ENCODE peak calls at places on chromosomes 11 and 22, in seven cellular contexts. One of them, this sample, is unnamed.

GRCh38 chr22:22327723-22328122 is 83.1 kb downstream of the VPREB1 start:
- DNase-seq in H1: no peak
- DNase-seq in IMR-90: no peak
- DNase-seq in mesenchymal stem cell: no peak
- DNase-seq in neuronal stem cell: no peak
- DNase-seq in H9: no peak
- DNase-seq in trophoblast cell: no peak
- DNase-seq in this sample: no peak

GRCh38 chr22:17264321-17265052 is 45.3 kb upstream of the ADA2 start:
- DNase-seq in H1: no peak
- DNase-seq in IMR-90: peak
- DNase-seq in mesenchymal stem cell: peak
- DNase-seq in neuronal stem cell: no peak
- DNase-seq in H9: peak
- DNase-seq in trophoblast cell: no peak
- DNase-seq in this sample: peak

GRCh38 chr22:39206491-39206890 is 38.3 kb downstream of the PDGFB start:
- DNase-seq in H1: no peak
- DNase-seq in IMR-90: no peak
- DNase-seq in mesenchymal stem cell: no peak
- DNase-seq in neuronal stem cell: no peak
- DNase-seq in H9: peak
- DNase-seq in trophoblast cell: no peak
- DNase-seq in this sample: no peak

GRCh38 chr11:122816701-122817100 is 21.6 kb upstream of the CRTAM start:
- DNase-seq in H1: no peak
- DNase-seq in IMR-90: no peak
- DNase-seq in mesenchymal stem cell: no peak
- DNase-seq in neuronal stem cell: no peak
- DNase-seq in H9: no peak
- DNase-seq in trophoblast cell: no peak
- DNase-seq in this sample: no peak

GRCh38 chr22:43273902-43274484 is 69.2 kb downstream of the SCUBE1 start:
- DNase-seq in H1: peak
- DNase-seq in IMR-90: peak
- DNase-seq in mesenchymal stem cell: peak
- DNase-seq in neuronal stem cell: peak
- DNase-seq in H9: peak
- DNase-seq in trophoblast cell: peak
- DNase-seq in this sample: peak

GRCh38 chr11:31887180-31887579 is 76.1 kb upstream of the PAX6 start:
- DNase-seq in H1: no peak
- DNase-seq in IMR-90: no peak
- DNase-seq in mesenchymal stem cell: no peak
- DNase-seq in neuronal stem cell: no peak
- DNase-seq in H9: peak
- DNase-seq in trophoblast cell: no peak
- DNase-seq in this sample: peak

GRCh38 chr11:102807921-102808320 is 10.0 kb upstream of the MMP1 start:
- DNase-seq in H1: peak
- DNase-seq in IMR-90: peak
- DNase-seq in mesenchymal stem cell: peak
- DNase-seq in neuronal stem cell: no peak
- DNase-seq in H9: peak
- DNase-seq in trophoblast cell: peak
- DNase-seq in this sample: peak

GRCh38 chr11:93290061-93290460 is 40.5 kb upstream of the DEUP1 start:
- DNase-seq in H1: no peak
- DNase-seq in IMR-90: no peak
- DNase-seq in mesenchymal stem cell: no peak
- DNase-seq in neuronal stem cell: no peak
- DNase-seq in H9: no peak
- DNase-seq in trophoblast cell: no peak
- DNase-seq in this sample: no peak

GRCh38 chr22:23762866-23763578 is at the start of gene C22orf15:
- DNase-seq in H1: no peak
- DNase-seq in IMR-90: peak
- DNase-seq in mesenchymal stem cell: peak
- DNase-seq in neuronal stem cell: no peak
- DNase-seq in H9: peak
- DNase-seq in trophoblast cell: no peak
- DNase-seq in this sample: peak

GRCh38 chr11:116986521-116987105 is 111.6 kb downstream of the SIK3 start:
- DNase-seq in H1: no peak
- DNase-seq in IMR-90: peak
- DNase-seq in mesenchymal stem cell: peak
- DNase-seq in neuronal stem cell: no peak
- DNase-seq in H9: no peak
- DNase-seq in trophoblast cell: peak
- DNase-seq in this sample: no peak

GRCh38 chr11:32116668-32117067 is 25.8 kb downstream of the RCN1 start:
- DNase-seq in H1: no peak
- DNase-seq in IMR-90: no peak
- DNase-seq in mesenchymal stem cell: no peak
- DNase-seq in neuronal stem cell: no peak
- DNase-seq in H9: no peak
- DNase-seq in trophoblast cell: no peak
- DNase-seq in this sample: no peak

GRCh38 chr22:46473896-46474557 is 63.4 kb downstream of the CELSR1 start:
- DNase-seq in H1: no peak
- DNase-seq in IMR-90: no peak
- DNase-seq in mesenchymal stem cell: no peak
- DNase-seq in neuronal stem cell: no peak
- DNase-seq in H9: no peak
- DNase-seq in trophoblast cell: no peak
- DNase-seq in this sample: no peak

GRCh38 chr22:44550666-44551491 is 52.8 kb upstream of the RTL6 start:
- DNase-seq in H1: no peak
- DNase-seq in IMR-90: peak
- DNase-seq in mesenchymal stem cell: peak
- DNase-seq in neuronal stem cell: no peak
- DNase-seq in H9: no peak
- DNase-seq in trophoblast cell: peak
- DNase-seq in this sample: no peak

GRCh38 chr22:50705219-50705691 is 32.6 kb downstream of the SHANK3 start:
- DNase-seq in H1: peak
- DNase-seq in IMR-90: peak
- DNase-seq in mesenchymal stem cell: peak
- DNase-seq in neuronal stem cell: peak
- DNase-seq in H9: peak
- DNase-seq in trophoblast cell: peak
- DNase-seq in this sample: peak

GRCh38 chr11:74636633-74637184 is 44.3 kb downstream of the POLD3 start:
- DNase-seq in H1: no peak
- DNase-seq in IMR-90: peak
- DNase-seq in mesenchymal stem cell: peak
- DNase-seq in neuronal stem cell: no peak
- DNase-seq in H9: no peak
- DNase-seq in trophoblast cell: peak
- DNase-seq in this sample: no peak

GRCh38 chr22:20456064-20456721 is 18.6 kb upstream of the SCARF2 start:
- DNase-seq in H1: peak
- DNase-seq in IMR-90: peak
- DNase-seq in mesenchymal stem cell: peak
- DNase-seq in neuronal stem cell: peak
- DNase-seq in H9: peak
- DNase-seq in trophoblast cell: peak
- DNase-seq in this sample: peak

GRCh38 chr11:128658499-128658898 is 35.4 kb upstream of the FLI1 start:
- DNase-seq in H1: no peak
- DNase-seq in IMR-90: no peak
- DNase-seq in mesenchymal stem cell: no peak
- DNase-seq in neuronal stem cell: no peak
- DNase-seq in H9: no peak
- DNase-seq in trophoblast cell: no peak
- DNase-seq in this sample: no peak

GRCh38 chr11:72657356-72657755 is 16.9 kb downstream of the PDE2A start:
- DNase-seq in H1: no peak
- DNase-seq in IMR-90: no peak
- DNase-seq in mesenchymal stem cell: no peak
- DNase-seq in neuronal stem cell: no peak
- DNase-seq in H9: no peak
- DNase-seq in trophoblast cell: no peak
- DNase-seq in this sample: no peak

GRCh38 chr22:17578129-17578754 is 14.9 kb downstream of the SLC25A18 start:
- DNase-seq in H1: no peak
- DNase-seq in IMR-90: peak
- DNase-seq in mesenchymal stem cell: peak
- DNase-seq in neuronal stem cell: no peak
- DNase-seq in H9: no peak
- DNase-seq in trophoblast cell: no peak
- DNase-seq in this sample: no peak

GRCh38 chr11:130763087-130763980 is 152.9 kb downstream of the SNX19 start:
- DNase-seq in H1: no peak
- DNase-seq in IMR-90: peak
- DNase-seq in mesenchymal stem cell: no peak
- DNase-seq in neuronal stem cell: no peak
- DNase-seq in H9: no peak
- DNase-seq in trophoblast cell: no peak
- DNase-seq in this sample: no peak

GRCh38 chr11:12403122-12403994 is 26.0 kb downstream of the PARVA start:
- DNase-seq in H1: no peak
- DNase-seq in IMR-90: peak
- DNase-seq in mesenchymal stem cell: no peak
- DNase-seq in neuronal stem cell: no peak
- DNase-seq in H9: no peak
- DNase-seq in trophoblast cell: no peak
- DNase-seq in this sample: no peak

GRCh38 chr22:50473855-50474671 is 772 bp downstream of the SBF1 start:
- DNase-seq in H1: no peak
- DNase-seq in IMR-90: peak
- DNase-seq in mesenchymal stem cell: peak
- DNase-seq in neuronal stem cell: no peak
- DNase-seq in H9: no peak
- DNase-seq in trophoblast cell: peak
- DNase-seq in this sample: no peak

GRCh38 chr11:130112071-130112830 is 42.6 kb downstream of the APLP2 start:
- DNase-seq in H1: no peak
- DNase-seq in IMR-90: no peak
- DNase-seq in mesenchymal stem cell: no peak
- DNase-seq in neuronal stem cell: no peak
- DNase-seq in H9: no peak
- DNase-seq in trophoblast cell: peak
- DNase-seq in this sample: no peak

DNA sequence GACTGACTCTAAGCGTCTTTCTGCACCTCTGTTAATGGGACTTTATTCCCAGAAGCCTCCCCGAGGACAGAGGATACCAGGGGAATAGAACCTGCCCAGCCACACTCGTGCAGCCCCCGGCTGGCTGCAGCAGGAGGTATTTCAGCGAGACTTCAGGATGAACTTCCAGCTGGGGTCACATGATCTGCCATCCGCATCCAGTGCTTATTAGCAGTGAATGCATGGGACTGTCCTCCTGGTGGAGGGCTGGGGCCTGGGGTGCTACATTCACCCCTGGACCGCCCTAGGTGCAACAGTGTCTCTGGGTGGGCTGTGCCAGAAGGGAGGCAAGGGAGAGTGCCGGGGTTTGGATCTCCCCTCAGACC is 1.6 kb downstream of the DUSP8 start:
- DNase-seq in H1: no peak
- DNase-seq in IMR-90: no peak
- DNase-seq in mesenchymal stem cell: no peak
- DNase-seq in neuronal stem cell: no peak
- DNase-seq in H9: no peak
- DNase-seq in trophoblast cell: no peak
- DNase-seq in this sample: no peak
- H2BK120ac ChIP-seq in H1: no peak
- H2BK120ac ChIP-seq in IMR-90: no peak
- H2BK120ac ChIP-seq in mesenchymal stem cell: no peak
- H2BK120ac ChIP-seq in neuronal stem cell: no peak
- H2BK120ac ChIP-seq in H9: no peak
- H2BK120ac ChIP-seq in trophoblast cell: no peak
- H2BK120ac ChIP-seq in this sample: no peak

DNA sequence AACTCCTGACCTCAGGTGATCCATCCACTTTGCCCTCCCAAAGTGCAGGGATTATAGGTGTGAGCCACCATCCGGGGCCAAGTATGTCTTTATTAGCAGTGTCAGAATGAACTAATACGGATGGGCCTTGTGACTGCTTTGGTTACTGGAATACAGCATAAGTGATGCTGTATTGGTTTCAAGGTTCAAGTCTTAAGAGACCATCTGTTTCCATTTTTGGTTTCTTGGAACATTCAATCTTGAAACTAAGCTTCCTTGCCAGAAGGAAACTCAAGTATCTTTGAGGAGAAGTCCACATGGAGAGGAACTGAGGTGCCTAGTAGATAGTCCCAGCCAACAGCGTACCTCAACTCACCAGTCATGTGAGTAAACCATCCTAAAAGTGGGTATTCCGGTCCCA is 58.8 kb downstream of the APOL3 start:
- DNase-seq in H1: no peak
- DNase-seq in IMR-90: no peak
- DNase-seq in mesenchymal stem cell: no peak
- DNase-seq in neuronal stem cell: no peak
- DNase-seq in H9: no peak
- DNase-seq in trophoblast cell: no peak
- DNase-seq in this sample: no peak
- H2BK120ac ChIP-seq in H1: no peak
- H2BK120ac ChIP-seq in IMR-90: no peak
- H2BK120ac ChIP-seq in mesenchymal stem cell: no peak
- H2BK120ac ChIP-seq in neuronal stem cell: no peak
- H2BK120ac ChIP-seq in H9: no peak
- H2BK120ac ChIP-seq in trophoblast cell: no peak
- H2BK120ac ChIP-seq in this sample: no peak

DNA sequence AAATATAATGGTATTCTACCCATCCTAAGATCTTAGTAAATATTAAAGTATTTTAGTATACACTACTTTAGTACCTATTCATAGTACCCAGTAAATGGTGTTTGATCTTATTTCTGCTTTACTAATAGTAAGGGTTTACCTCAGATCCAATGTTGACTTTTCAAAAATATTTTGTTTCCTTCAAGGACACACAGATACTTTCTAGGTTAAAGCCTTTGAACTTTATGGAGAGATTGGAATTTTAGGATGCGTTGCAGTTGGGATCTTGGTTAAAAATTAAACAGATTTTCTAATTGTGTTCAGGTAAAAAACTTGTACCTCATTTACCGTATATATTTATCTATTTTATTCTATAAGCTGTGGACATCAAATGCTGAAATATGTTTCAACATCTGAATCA is 73.3 kb downstream of the CYP2R1 start:
- DNase-seq in H1: no peak
- DNase-seq in IMR-90: no peak
- DNase-seq in mesenchymal stem cell: no peak
- DNase-seq in neuronal stem cell: no peak
- DNase-seq in H9: no peak
- DNase-seq in trophoblast cell: no peak
- DNase-seq in this sample: no peak
- H2BK120ac ChIP-seq in H1: no peak
- H2BK120ac ChIP-seq in IMR-90: no peak
- H2BK120ac ChIP-seq in mesenchymal stem cell: no peak
- H2BK120ac ChIP-seq in neuronal stem cell: no peak
- H2BK120ac ChIP-seq in H9: no peak
- H2BK120ac ChIP-seq in trophoblast cell: no peak
- H2BK120ac ChIP-seq in this sample: no peak

DNA sequence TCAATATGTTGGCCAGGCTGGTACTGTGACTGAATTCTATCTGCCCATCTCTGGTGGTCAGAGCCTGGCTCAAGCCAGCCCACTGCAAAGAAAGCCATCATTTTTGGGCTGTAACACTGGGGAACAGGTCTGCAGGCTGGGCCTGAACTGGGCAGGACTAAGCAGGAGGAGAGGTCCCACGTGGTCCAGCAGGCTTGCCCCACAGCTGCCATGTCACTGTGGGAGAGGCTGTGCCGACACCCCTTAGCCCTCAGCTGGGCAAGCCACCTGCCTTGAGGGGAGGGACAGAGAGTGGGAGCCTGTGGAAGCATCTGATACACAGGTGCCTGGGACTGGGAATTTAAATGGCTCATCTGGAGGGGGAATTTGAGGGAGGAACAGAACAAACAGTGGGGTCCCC is 66.7 kb upstream of the CLTCL1 start:
- DNase-seq in H1: no peak
- DNase-seq in IMR-90: no peak
- DNase-seq in mesenchymal stem cell: peak
- DNase-seq in neuronal stem cell: no peak
- DNase-seq in H9: no peak
- DNase-seq in trophoblast cell: no peak
- DNase-seq in this sample: no peak
- H2BK120ac ChIP-seq in H1: no peak
- H2BK120ac ChIP-seq in IMR-90: no peak
- H2BK120ac ChIP-seq in mesenchymal stem cell: no peak
- H2BK120ac ChIP-seq in neuronal stem cell: no peak
- H2BK120ac ChIP-seq in H9: no peak
- H2BK120ac ChIP-seq in trophoblast cell: peak
- H2BK120ac ChIP-seq in this sample: no peak

This sample was measured in mesendoderm.